ENCODE peak calls at places on chromosomes 4 and X, in five cellular contexts. One of them, this sample, is unnamed.

GRCh38 chr4:57191523-57192034 is 81.4 kb upstream of the IGFBP7 start:
- DNase-seq in suprapubic skin: no peak
- DNase-seq in adrenal gland: no peak
- DNase-seq in prostate gland: peak
- DNase-seq in thyroid gland: peak
- DNase-seq in this sample: no peak

GRCh38 chr4:165872443-165873297 is at the start of gene TLL1:
- DNase-seq in suprapubic skin: no peak
- DNase-seq in prostate gland: peak
- DNase-seq in adrenal gland: no peak
- DNase-seq in thyroid gland: peak
- DNase-seq in this sample: no peak

GRCh38 chrX:34848281-34848680 is 94.3 kb upstream of the FAM47B start:
- DNase-seq in adrenal gland: no peak
- DNase-seq in prostate gland: no peak
- DNase-seq in thyroid gland: no peak
- DNase-seq in suprapubic skin: no peak
- DNase-seq in this sample: no peak

GRCh38 chr4:175833574-175834350 is 21.7 kb upstream of the GPM6A start:
- DNase-seq in adrenal gland: no peak
- DNase-seq in thyroid gland: no peak
- DNase-seq in prostate gland: no peak
- DNase-seq in suprapubic skin: no peak
- DNase-seq in this sample: no peak

GRCh38 chr4:158068063-158068462 is 104.8 kb downstream of the GASK1B start:
- DNase-seq in thyroid gland: no peak
- DNase-seq in prostate gland: no peak
- DNase-seq in suprapubic skin: no peak
- DNase-seq in adrenal gland: no peak
- DNase-seq in this sample: no peak

GRCh38 chr4:121977251-121978168 is 25.6 kb upstream of the TRPC3 start:
- DNase-seq in thyroid gland: peak
- DNase-seq in suprapubic skin: no peak
- DNase-seq in prostate gland: no peak
- DNase-seq in adrenal gland: no peak
- DNase-seq in this sample: peak

GRCh38 chrX:52353838-52354237 is 15.0 kb upstream of the XAGE2 start:
- DNase-seq in prostate gland: no peak
- DNase-seq in suprapubic skin: no peak
- DNase-seq in adrenal gland: no peak
- DNase-seq in thyroid gland: no peak
- DNase-seq in this sample: no peak

GRCh38 chrX:121823406-121823805 is 776.0 kb downstream of the GLUD2 start:
- DNase-seq in adrenal gland: no peak
- DNase-seq in suprapubic skin: no peak
- DNase-seq in prostate gland: no peak
- DNase-seq in thyroid gland: no peak
- DNase-seq in this sample: no peak

GRCh38 chr4:33924239-33924638 is 2320.1 kb downstream of the ARAP2 start:
- DNase-seq in thyroid gland: peak
- DNase-seq in suprapubic skin: no peak
- DNase-seq in prostate gland: no peak
- DNase-seq in adrenal gland: no peak
- DNase-seq in this sample: no peak

GRCh38 chr4:96606451-96606850 is 766.6 kb downstream of the PDHA2 start:
- DNase-seq in suprapubic skin: no peak
- DNase-seq in prostate gland: no peak
- DNase-seq in thyroid gland: no peak
- DNase-seq in adrenal gland: no peak
- DNase-seq in this sample: no peak

GRCh38 chrX:20001615-20002014 is 10.8 kb upstream of the BCLAF3 start:
- DNase-seq in suprapubic skin: no peak
- DNase-seq in thyroid gland: peak
- DNase-seq in adrenal gland: no peak
- DNase-seq in prostate gland: no peak
- DNase-seq in this sample: no peak

GRCh38 chr4:17173300-17173699 is 274.9 kb upstream of the LDB2 start:
- DNase-seq in suprapubic skin: no peak
- DNase-seq in prostate gland: no peak
- DNase-seq in thyroid gland: no peak
- DNase-seq in adrenal gland: no peak
- DNase-seq in this sample: peak

GRCh38 chr4:72505314-72505744 is 63.7 kb downstream of the ADAMTS3 start:
- DNase-seq in prostate gland: no peak
- DNase-seq in adrenal gland: peak
- DNase-seq in thyroid gland: peak
- DNase-seq in suprapubic skin: no peak
- DNase-seq in this sample: peak

GRCh38 chrX:104166735-104167436 is 633 bp downstream of the FAM199X start:
- DNase-seq in adrenal gland: peak
- DNase-seq in suprapubic skin: no peak
- DNase-seq in thyroid gland: no peak
- DNase-seq in prostate gland: peak
- DNase-seq in this sample: no peak

GRCh38 chrX:12901486-12901885 is 4.9 kb upstream of the TLR8 start:
- DNase-seq in suprapubic skin: peak
- DNase-seq in adrenal gland: peak
- DNase-seq in prostate gland: peak
- DNase-seq in thyroid gland: peak
- DNase-seq in this sample: peak

GRCh38 chr4:122914938-122915337 is 7.5 kb downstream of the NUDT6 start:
- DNase-seq in suprapubic skin: no peak
- DNase-seq in thyroid gland: no peak
- DNase-seq in prostate gland: no peak
- DNase-seq in adrenal gland: no peak
- DNase-seq in this sample: no peak

GRCh38 chrX:43629229-43629628 is 26.9 kb upstream of the MAOA start:
- DNase-seq in adrenal gland: no peak
- DNase-seq in prostate gland: no peak
- DNase-seq in suprapubic skin: no peak
- DNase-seq in thyroid gland: no peak
- DNase-seq in this sample: no peak

GRCh38 chrX:16807548-16807947 is 21.3 kb downstream of the TXLNG start:
- DNase-seq in prostate gland: no peak
- DNase-seq in suprapubic skin: no peak
- DNase-seq in thyroid gland: no peak
- DNase-seq in adrenal gland: no peak
- DNase-seq in this sample: no peak

GRCh38 chr4:57652765-57653164 is 542.6 kb upstream of the IGFBP7 start:
- DNase-seq in prostate gland: no peak
- DNase-seq in thyroid gland: no peak
- DNase-seq in adrenal gland: no peak
- DNase-seq in suprapubic skin: no peak
- DNase-seq in this sample: no peak

GRCh38 chr4:74037076-74037475 is 1.4 kb downstream of the CXCL3 start:
- DNase-seq in suprapubic skin: no peak
- DNase-seq in adrenal gland: no peak
- DNase-seq in prostate gland: no peak
- DNase-seq in thyroid gland: no peak
- DNase-seq in this sample: no peak

GRCh38 chr4:183262776-183263100 is 57.3 kb downstream of the CLDN22 start:
- DNase-seq in prostate gland: no peak
- DNase-seq in adrenal gland: no peak
- DNase-seq in thyroid gland: no peak
- DNase-seq in suprapubic skin: no peak
- DNase-seq in this sample: no peak

GRCh38 chr4:7461171-7461570 is 26.4 kb upstream of the PSAPL1 start:
- DNase-seq in suprapubic skin: no peak
- DNase-seq in prostate gland: no peak
- DNase-seq in adrenal gland: no peak
- DNase-seq in thyroid gland: no peak
- DNase-seq in this sample: no peak

GRCh38 chrX:568341-568740 is 62.2 kb upstream of the SHOX start:
- DNase-seq in prostate gland: no peak
- DNase-seq in thyroid gland: no peak
- DNase-seq in suprapubic skin: no peak
- DNase-seq in adrenal gland: no peak
- DNase-seq in this sample: no peak

GRCh38 chrX:6660567-6661252 is 125.8 kb upstream of the VCX3A start:
- DNase-seq in prostate gland: no peak
- DNase-seq in suprapubic skin: no peak
- DNase-seq in adrenal gland: no peak
- DNase-seq in thyroid gland: no peak
- DNase-seq in this sample: no peak

GRCh38 chrX:45351478-45351877 is 150.8 kb upstream of the DIPK2B start:
- DNase-seq in thyroid gland: no peak
- DNase-seq in suprapubic skin: no peak
- DNase-seq in prostate gland: no peak
- DNase-seq in adrenal gland: no peak
- DNase-seq in this sample: no peak

DNA sequence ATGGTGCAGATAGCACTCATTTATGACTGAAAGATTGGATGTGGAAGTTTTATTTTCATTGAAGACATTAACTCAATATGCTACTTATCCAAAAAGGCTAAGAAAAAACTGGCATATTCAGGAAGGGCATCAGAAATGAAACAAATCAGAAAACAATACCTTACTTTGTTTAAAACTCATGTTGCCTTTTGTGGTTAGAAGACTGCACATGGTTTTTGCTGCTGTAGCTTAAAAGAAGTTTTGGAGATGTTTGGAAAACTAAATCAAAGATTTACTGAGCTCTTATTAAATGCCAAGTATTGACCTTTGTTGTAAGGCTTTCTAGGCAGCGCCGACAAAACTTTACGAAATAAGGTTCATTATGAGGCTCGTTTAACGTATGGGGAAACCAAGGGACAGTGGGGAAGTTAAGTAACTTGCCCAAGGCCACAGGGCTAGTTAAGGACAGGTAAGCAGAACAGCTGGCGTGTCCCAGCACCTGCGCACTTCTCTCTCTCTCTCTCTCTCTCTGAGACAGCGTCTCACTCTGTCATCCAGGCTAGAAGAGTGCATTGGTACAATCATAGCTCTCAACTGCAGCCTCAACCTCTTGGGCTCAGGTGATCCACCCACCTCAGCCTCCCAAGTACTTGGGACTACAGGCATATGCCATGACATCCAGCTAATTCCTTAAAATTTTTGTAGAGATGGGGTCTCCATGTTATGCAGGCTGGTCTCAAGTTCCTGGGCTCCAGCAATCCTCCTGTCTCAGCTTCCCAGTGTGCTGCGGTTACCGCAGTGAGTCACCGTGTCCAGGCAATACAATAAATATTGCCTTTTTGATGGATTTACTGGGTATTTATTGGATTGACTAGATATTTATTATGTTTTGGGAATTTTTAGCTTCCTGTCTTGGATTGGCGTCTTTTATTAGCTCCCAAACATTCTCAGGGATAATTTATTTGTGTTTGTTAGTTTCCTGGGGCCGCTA is 16.1 kb downstream of the LRP2BP start:
- DNase-seq in adrenal gland: no peak
- DNase-seq in prostate gland: no peak
- DNase-seq in thyroid gland: no peak
- DNase-seq in suprapubic skin: no peak
- DNase-seq in this sample: no peak
- TF ChIP-seq POLR2A in adrenal gland: no peak
- TF ChIP-seq POLR2A in prostate gland: no peak
- TF ChIP-seq POLR2A in thyroid gland: no peak
- TF ChIP-seq POLR2A in suprapubic skin: no peak
- TF ChIP-seq POLR2A in this sample: no peak

DNA sequence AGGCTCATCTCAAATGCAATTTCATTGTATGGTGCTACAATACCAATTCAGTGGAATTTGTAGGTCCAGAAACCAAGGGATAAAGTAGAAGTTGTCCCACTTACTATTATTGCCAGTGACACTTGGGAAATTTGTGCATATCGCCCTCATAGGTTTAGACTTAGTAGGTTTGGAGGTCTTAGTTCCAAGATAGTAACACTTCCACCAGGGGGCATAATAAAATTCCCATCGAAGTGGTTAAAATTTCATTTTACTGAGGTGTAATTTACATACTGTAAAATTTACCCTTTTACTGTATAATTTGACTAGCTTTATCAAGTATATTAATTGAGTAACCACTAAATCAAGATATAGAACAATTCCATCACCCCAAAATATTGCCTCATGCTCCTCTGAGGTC is 174.6 kb downstream of the INPP4B start:
- DNase-seq in suprapubic skin: no peak
- DNase-seq in thyroid gland: no peak
- DNase-seq in prostate gland: no peak
- DNase-seq in adrenal gland: no peak
- DNase-seq in this sample: no peak
- TF ChIP-seq CTCF in suprapubic skin: no peak
- TF ChIP-seq CTCF in thyroid gland: no peak
- TF ChIP-seq CTCF in prostate gland: no peak
- TF ChIP-seq CTCF in adrenal gland: no peak
- TF ChIP-seq CTCF in this sample: no peak

GRCh38 chrX:147911192-147912022 is at the start of gene FMR1:
- DNase-seq in thyroid gland: peak
- DNase-seq in prostate gland: peak
- DNase-seq in suprapubic skin: peak
- DNase-seq in adrenal gland: peak
- DNase-seq in this sample: peak
- TF ChIP-seq POLR2A in thyroid gland: peak
- TF ChIP-seq POLR2A in prostate gland: no peak
- TF ChIP-seq POLR2A in suprapubic skin: no peak
- TF ChIP-seq POLR2A in adrenal gland: peak
- TF ChIP-seq POLR2A in this sample: peak

DNA sequence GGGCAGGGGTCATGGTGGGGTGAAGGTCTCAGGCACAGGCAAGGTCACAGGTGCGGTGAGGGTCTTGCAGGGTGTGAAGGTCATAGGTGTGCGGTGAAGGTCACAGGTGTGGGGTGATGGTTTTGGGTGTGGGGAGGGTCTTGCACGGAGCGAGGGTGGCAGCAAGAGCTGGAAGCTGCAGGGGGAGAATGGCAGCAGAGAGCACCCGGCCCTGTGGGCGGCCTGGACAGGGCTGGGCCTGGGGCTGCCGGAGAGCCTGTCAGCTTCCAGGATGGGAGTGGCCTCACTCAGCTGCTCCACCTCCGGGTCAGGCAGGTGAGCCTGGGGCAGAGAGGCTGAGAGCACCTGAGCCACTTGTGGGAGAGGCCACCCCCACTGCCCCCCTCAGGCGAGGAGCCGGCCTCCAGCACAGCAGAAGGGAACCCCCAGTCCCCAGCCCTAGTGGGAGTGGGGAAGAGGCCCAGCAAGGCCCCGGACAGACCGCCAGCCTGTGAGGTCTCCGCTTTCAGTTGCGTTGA is 1.5 kb downstream of the MSANTD1 start:
- DNase-seq in prostate gland: no peak
- DNase-seq in suprapubic skin: no peak
- DNase-seq in thyroid gland: peak
- DNase-seq in adrenal gland: no peak
- DNase-seq in this sample: no peak
- TF ChIP-seq CTCF in prostate gland: no peak
- TF ChIP-seq CTCF in suprapubic skin: no peak
- TF ChIP-seq CTCF in thyroid gland: no peak
- TF ChIP-seq CTCF in adrenal gland: no peak
- TF ChIP-seq CTCF in this sample: no peak

This sample was measured in NB4.